ENCODE peak calls at places on chromosome 21, in ten cellular contexts. M is AG04450, Q is natural killer cell, Z is coronary artery, I is AG10803, S is OCI-LY7, X is progenitor cell of endocrine pancreas, A is psoas muscle, C is thoracic aorta, H is GM12878. N is an unnamed sample.

GRCh38 chr21:41100826-41101550 is 67.0 kb upstream of the BACE2 start:
- DNase-seq in A (no peak), M (no peak), Q (no peak), H (no peak), X (no peak), I (no peak), C (no peak), S (no peak), Z (no peak), N (no peak)

GRCh38 chr21:25837545-25838263 is 102.9 kb downstream of the GABPA start:
- DNase-seq in X (no peak), S (no peak), A (no peak), M (peak), Q (no peak), C (no peak), I (peak), H (no peak), Z (no peak), N (no peak)

GRCh38 chr21:29943885-29944284 is 4.1 kb upstream of the GRIK1 start:
- DNase-seq in A (no peak), Z (no peak), X (no peak), H (no peak), I (no peak), M (no peak), S (no peak), C (no peak), Q (no peak), N (no peak)

GRCh38 chr21:39564200-39564599 is 48.5 kb upstream of the B3GALT5 start:
- DNase-seq in I (no peak), S (no peak), Z (no peak), H (no peak), A (no peak), X (no peak), M (no peak), Q (no peak), C (no peak), N (no peak)

GRCh38 chr21:33543505-33544129 is 779 bp downstream of the SON start:
- DNase-seq in C (no peak), S (peak), M (no peak), X (peak), Q (no peak), H (no peak), I (no peak), A (peak), Z (no peak), N (peak)

GRCh38 chr21:41600556-41600955 is 92.6 kb upstream of the TMPRSS2 start:
- DNase-seq in X (no peak), A (no peak), C (no peak), M (no peak), Q (no peak), I (no peak), S (no peak), H (no peak), Z (no peak), N (no peak)

GRCh38 chr21:16863541-16863940 is 649.3 kb upstream of the CXADR start:
- DNase-seq in I (no peak), H (no peak), X (no peak), Q (no peak), M (no peak), A (no peak), Z (no peak), C (no peak), S (no peak), N (no peak)

GRCh38 chr21:25881524-25882376 is 147.0 kb downstream of the GABPA start:
- DNase-seq in Q (peak), Z (no peak), S (peak), I (peak), H (peak), A (peak), X (peak), C (peak), M (peak), N (peak)

GRCh38 chr21:29264721-29265120 is 34.0 kb upstream of the BACH1 start:
- DNase-seq in Z (no peak), X (no peak), A (no peak), S (no peak), C (no peak), Q (no peak), I (no peak), M (no peak), H (no peak), N (no peak)

GRCh38 chr21:25934771-25935224 is 200.0 kb downstream of the GABPA start:
- DNase-seq in S (no peak), Q (no peak), X (no peak), Z (peak), C (peak), H (no peak), A (peak), M (peak), I (peak), N (no peak)

GRCh38 chr21:39120876-39121599 is 62.2 kb downstream of the PSMG1 start:
- DNase-seq in S (no peak), A (no peak), X (no peak), I (no peak), H (no peak), Z (no peak), Q (no peak), M (no peak), C (no peak), N (no peak)

GRCh38 chr21:16829532-16829931 is 683.3 kb upstream of the CXADR start:
- DNase-seq in Q (no peak), C (no peak), Z (no peak), I (no peak), S (no peak), M (no peak), H (no peak), A (no peak), X (no peak), N (no peak)

GRCh38 chr21:25428537-25428936 is 178.7 kb downstream of the MRPL39 start:
- DNase-seq in M (no peak), H (no peak), Q (no peak), X (no peak), I (no peak), Z (no peak), C (no peak), S (no peak), A (no peak), N (no peak)

GRCh38 chr21:40616377-40616704 is 230.6 kb downstream of the DSCAM start:
- DNase-seq in M (no peak), I (no peak), C (no peak), S (no peak), A (no peak), Q (no peak), Z (no peak), H (no peak), X (no peak), N (no peak)

DNA sequence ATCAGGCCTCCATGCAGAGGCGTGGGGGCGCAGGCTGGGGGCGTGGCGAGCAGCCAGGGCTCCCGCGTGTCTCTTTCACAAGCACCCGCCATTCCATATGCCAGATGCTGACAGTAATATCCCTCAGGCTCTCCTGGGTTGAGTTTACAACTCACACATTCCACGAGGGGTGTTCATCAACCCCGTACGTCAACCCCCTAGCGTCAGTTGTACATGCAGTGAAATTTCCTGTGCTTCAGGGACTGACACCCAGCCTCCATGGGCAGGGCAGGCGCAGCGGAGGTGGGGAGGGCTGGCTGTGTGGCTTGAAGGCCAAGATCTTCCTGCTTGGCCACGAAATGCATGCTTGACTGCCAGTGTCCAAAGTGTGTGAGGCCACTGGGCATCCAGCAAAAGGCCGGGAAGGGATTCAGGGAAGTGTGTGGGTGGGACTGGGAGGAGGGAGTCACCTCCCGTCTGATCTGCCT is 33.6 kb downstream of the CLIC6 start:
- DNase-seq in H (no peak), S (no peak), X (no peak), M (peak), C (peak), I (peak), A (peak), Z (peak), Q (no peak), N (no peak)
- TF ChIP-seq CTCF in H (no peak), S (no peak), X (no peak), M (peak), C (no peak), I (peak), A (no peak), Z (no peak), Q (no peak), N (no peak)

DNA sequence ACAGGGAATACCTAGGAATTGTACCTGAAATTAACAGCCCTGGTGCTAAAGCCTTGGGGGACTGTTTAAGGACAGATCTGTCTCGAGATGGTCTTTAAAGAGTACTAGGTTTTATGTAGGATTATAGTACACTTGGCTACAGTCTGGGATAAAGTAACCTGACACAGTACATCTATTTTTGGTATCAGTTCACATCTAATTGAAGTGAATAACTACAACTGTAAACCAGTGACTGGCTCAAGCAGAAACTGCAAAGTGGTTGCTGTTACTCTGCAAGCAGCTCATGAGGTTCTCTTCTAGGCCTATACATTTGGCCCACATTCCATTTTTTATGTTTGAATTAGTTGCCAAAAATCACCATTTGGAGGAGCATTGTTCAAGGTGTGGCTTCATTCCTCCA is 320.8 kb upstream of the USP25 start:
- DNase-seq in A (no peak), M (no peak), H (no peak), Q (no peak), S (no peak), X (no peak), Z (no peak), C (no peak), I (no peak), N (no peak)
- TF ChIP-seq CTCF in A (no peak), M (no peak), H (no peak), Q (no peak), S (no peak), X (no peak), Z (no peak), C (no peak), I (no peak), N (no peak)

GRCh38 chr21:18722193-18722592 is 318.6 kb upstream of the TMPRSS15 start:
- DNase-seq in A (no peak), S (peak), M (no peak), X (no peak), Q (no peak), H (no peak), C (no peak), Z (no peak), I (no peak), N (no peak)

GRCh38 chr21:18725653-18726052 is 322.1 kb upstream of the TMPRSS15 start:
- DNase-seq in C (no peak), S (no peak), H (no peak), I (no peak), X (no peak), A (no peak), Q (no peak), Z (no peak), M (no peak), N (no peak)
- TF ChIP-seq CTCF in C (no peak), S (peak), H (no peak), I (no peak), X (no peak), A (no peak), Q (no peak), Z (no peak), M (no peak), N (no peak)

DNA sequence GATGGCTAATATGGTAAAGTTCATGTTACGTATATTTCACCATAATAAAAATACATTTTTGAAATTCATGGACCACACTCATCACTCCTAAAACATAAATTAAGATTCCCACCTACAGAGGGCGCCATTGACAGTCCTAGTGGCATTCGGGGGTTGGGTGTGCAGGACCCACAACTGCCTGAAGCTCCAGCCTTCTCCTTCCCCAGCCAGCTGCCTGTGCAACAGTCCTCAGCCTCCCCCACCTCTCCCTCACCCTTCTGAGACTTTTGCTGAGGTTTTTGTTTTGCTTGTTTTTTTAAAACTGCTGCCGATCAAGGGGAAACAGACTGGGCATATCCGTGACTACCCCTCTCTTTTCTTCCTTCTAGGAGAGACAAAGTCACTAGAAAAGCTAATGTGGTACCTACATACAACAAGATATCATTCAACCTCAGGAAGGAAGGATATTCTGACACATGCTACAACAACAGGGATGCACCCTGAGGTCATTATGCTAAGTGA is 9.3 kb upstream of the EVA1C start:
- DNase-seq in A (peak), I (peak), Q (peak), X (peak), S (peak), Z (no peak), H (peak), C (no peak), M (peak), N (no peak)
- TF ChIP-seq CTCF in A (peak), I (peak), Q (peak), X (peak), S (peak), Z (peak), H (peak), C (peak), M (peak), N (peak)

GRCh38 chr21:43925096-43925481 is 60.1 kb downstream of the AGPAT3 start:
- DNase-seq in A (no peak), Z (no peak), H (no peak), S (no peak), X (no peak), Q (no peak), C (no peak), M (no peak), I (no peak), N (peak)
- TF ChIP-seq CTCF in A (no peak), Z (no peak), H (no peak), S (no peak), X (no peak), Q (no peak), C (no peak), M (no peak), I (no peak), N (no peak)

GRCh38 chr21:45351061-45351460 is 53.9 kb upstream of the COL18A1 start:
- DNase-seq in A (no peak), M (no peak), S (no peak), C (no peak), H (no peak), Q (no peak), Z (no peak), X (no peak), I (no peak), N (no peak)
- TF ChIP-seq CTCF in A (no peak), M (no peak), S (no peak), C (no peak), H (no peak), Q (no peak), Z (no peak), X (no peak), I (no peak), N (no peak)

N was measured in CD14-positive monocyte.